ENCODE peak calls at places on chromosomes 2 and 18, in nine cellular contexts. B, M, Z, N, F, Y, I, C and J are unnamed samples.

GRCh38 chr2:216651370-216651881 is 18.2 kb downstream of the IGFBP2 start:
- DNase-seq in Z (no peak), F (no peak), N (no peak), M (no peak), I (no peak), C (peak), Y (peak), B (peak), J (peak)

GRCh38 chr2:236395067-236395466 is 130.9 kb upstream of the ASB18 start:
- DNase-seq in C (no peak), B (no peak), Y (no peak), N (peak), M (no peak), Z (no peak), F (no peak), I (no peak), J (no peak)

GRCh38 chr2:240213226-240213475 is 72.7 kb upstream of the OTOS start:
- DNase-seq in N (no peak), I (no peak), Z (no peak), M (no peak), B (no peak), F (no peak), Y (no peak), C (no peak), J (no peak)

GRCh38 chr2:63763336-63764056 is 78.2 kb upstream of the UGP2 start:
- DNase-seq in F (no peak), C (peak), Z (no peak), N (no peak), I (no peak), B (peak), Y (peak), M (no peak), J (peak)

GRCh38 chr18:40962784-40963183 is 992.2 kb upstream of the PIK3C3 start:
- DNase-seq in C (peak), N (no peak), B (peak), M (no peak), Z (no peak), I (no peak), Y (peak), F (no peak), J (no peak)

GRCh38 chr2:17557596-17557995 is 17.1 kb downstream of the VSNL1 start:
- DNase-seq in F (no peak), I (peak), Y (no peak), Z (no peak), C (no peak), B (no peak), M (no peak), N (no peak), J (no peak)

GRCh38 chr2:179991344-179991743 is 15.8 kb downstream of the CWC22 start:
- DNase-seq in M (no peak), Z (no peak), N (no peak), B (peak), F (no peak), I (no peak), Y (no peak), C (no peak), J (no peak)

GRCh38 chr2:75722687-75723086 is 12.0 kb upstream of the GCFC2 start:
- DNase-seq in F (no peak), Z (no peak), B (no peak), C (no peak), N (no peak), Y (no peak), M (no peak), I (no peak), J (no peak)

GRCh38 chr2:178943745-178944144 is 106.2 kb downstream of the CCDC141 start:
- DNase-seq in M (no peak), B (no peak), I (no peak), Y (no peak), N (no peak), F (no peak), Z (no peak), C (no peak), J (no peak)

GRCh38 chr18:58402247-58402646 is 226.6 kb downstream of the ALPK2 start:
- DNase-seq in I (no peak), N (peak), C (peak), Z (no peak), M (no peak), Y (no peak), B (peak), F (no peak), J (peak)

GRCh38 chr2:59726226-59726800 is 827.1 kb downstream of the BCL11A start:
- DNase-seq in B (no peak), I (no peak), Y (no peak), Z (no peak), N (no peak), F (no peak), C (no peak), M (no peak), J (no peak)

GRCh38 chr2:238869293-238870124 is 21.6 kb downstream of the TWIST2 start:
- DNase-seq in C (peak), Y (peak), F (no peak), N (peak), M (no peak), Z (no peak), I (no peak), B (no peak), J (peak)

GRCh38 chr2:237488901-237489860 is 2.1 kb downstream of the MLPH start:
- DNase-seq in B (no peak), N (no peak), Z (peak), M (no peak), F (peak), C (peak), I (peak), Y (peak), J (peak)

GRCh38 chr2:122805346-122805745 is 1049.9 kb downstream of the TSN start:
- DNase-seq in F (no peak), I (no peak), N (no peak), Z (no peak), M (no peak), B (no peak), Y (no peak), C (peak), J (no peak)

GRCh38 chr2:110157153-110157793 is 41.7 kb upstream of the MALL start:
- DNase-seq in N (no peak), M (no peak), Z (no peak), I (peak), B (peak), F (peak), Y (peak), C (peak), J (peak)

GRCh38 chr2:159009940-159010339 is 41.5 kb downstream of the TANC1 start:
- DNase-seq in Y (no peak), F (no peak), M (no peak), C (no peak), N (no peak), Z (no peak), I (no peak), B (peak), J (no peak)

GRCh38 chr18:64165906-64166305 is 17.0 kb upstream of the LINC00305 start:
- DNase-seq in B (peak), Y (no peak), N (no peak), C (no peak), F (peak), Z (no peak), I (no peak), M (no peak), J (no peak)

GRCh38 chr2:235957231-235957630 is 211.0 kb downstream of the GBX2 start:
- DNase-seq in N (no peak), Z (no peak), C (no peak), B (no peak), M (no peak), F (no peak), I (no peak), Y (no peak), J (no peak)

GRCh38 chr2:55880416-55881143 is 43.0 kb downstream of the EFEMP1 start:
- DNase-seq in B (peak), I (no peak), C (peak), N (no peak), M (no peak), F (no peak), Z (no peak), Y (no peak), J (no peak)

GRCh38 chr2:120939595-120940318 is 204.1 kb downstream of the GLI2 start:
- DNase-seq in F (peak), I (no peak), B (peak), C (peak), N (no peak), M (no peak), Y (peak), Z (no peak), J (peak)

GRCh38 chr2:30300456-30301221 is 69.3 kb downstream of the LBH start:
- DNase-seq in Z (no peak), F (no peak), C (peak), I (no peak), N (no peak), Y (peak), B (peak), M (no peak), J (peak)

GRCh38 chr2:206472094-206472493 is 28.8 kb downstream of the ADAM23 start:
- DNase-seq in C (no peak), Y (no peak), Z (no peak), I (no peak), F (no peak), N (no peak), M (no peak), B (no peak), J (no peak)

GRCh38 chr2:218892693-218893348 is 12.2 kb downstream of the WNT10A start:
- DNase-seq in Z (peak), B (peak), C (peak), Y (peak), F (no peak), M (peak), N (no peak), I (peak), J (peak)

GRCh38 chr2:123093199-123093598 is 931.9 kb upstream of the CNTNAP5 start:
- DNase-seq in Z (no peak), F (no peak), N (no peak), Y (no peak), B (no peak), C (no peak), I (no peak), M (no peak), J (no peak)

GRCh38 chr2:60551241-60552095 is 2.0 kb downstream of the BCL11A start:
- DNase-seq in C (peak), M (no peak), Z (peak), Y (no peak), I (peak), B (peak), N (peak), F (no peak), J (no peak)

GRCh38 chr18:8011906-8012305 is 444.8 kb downstream of the PTPRM start:
- DNase-seq in N (no peak), M (no peak), F (no peak), Z (no peak), Y (no peak), B (no peak), C (no peak), I (no peak), J (no peak)
- TF ChIP-seq CTCF in N (no peak), M (no peak), F (no peak), Z (no peak), Y (no peak), B (no peak), C (no peak), I (no peak), J (no peak)

GRCh38 chr2:130354135-130354420 is 1.8 kb upstream of the PTPN18 start:
- DNase-seq in B (no peak), N (no peak), Y (no peak), I (no peak), Z (no peak), M (no peak), C (no peak), F (no peak), J (no peak)

GRCh38 chr2:130351495-130352125 is 4.2 kb upstream of the PTPN18 start:
- DNase-seq in I (no peak), N (no peak), M (no peak), B (no peak), F (no peak), Z (no peak), Y (no peak), C (no peak), J (no peak)

GRCh38 chr2:130352229-130352628 is 3.6 kb upstream of the PTPN18 start:
- DNase-seq in C (no peak), N (no peak), Z (no peak), M (no peak), I (no peak), F (no peak), B (no peak), Y (no peak), J (no peak)

GRCh38 chr2:130355181-130355577 is 677 bp upstream of the PTPN18 start:
- DNase-seq in Z (no peak), M (no peak), C (peak), I (peak), N (no peak), B (no peak), F (no peak), Y (no peak), J (no peak)

DNA sequence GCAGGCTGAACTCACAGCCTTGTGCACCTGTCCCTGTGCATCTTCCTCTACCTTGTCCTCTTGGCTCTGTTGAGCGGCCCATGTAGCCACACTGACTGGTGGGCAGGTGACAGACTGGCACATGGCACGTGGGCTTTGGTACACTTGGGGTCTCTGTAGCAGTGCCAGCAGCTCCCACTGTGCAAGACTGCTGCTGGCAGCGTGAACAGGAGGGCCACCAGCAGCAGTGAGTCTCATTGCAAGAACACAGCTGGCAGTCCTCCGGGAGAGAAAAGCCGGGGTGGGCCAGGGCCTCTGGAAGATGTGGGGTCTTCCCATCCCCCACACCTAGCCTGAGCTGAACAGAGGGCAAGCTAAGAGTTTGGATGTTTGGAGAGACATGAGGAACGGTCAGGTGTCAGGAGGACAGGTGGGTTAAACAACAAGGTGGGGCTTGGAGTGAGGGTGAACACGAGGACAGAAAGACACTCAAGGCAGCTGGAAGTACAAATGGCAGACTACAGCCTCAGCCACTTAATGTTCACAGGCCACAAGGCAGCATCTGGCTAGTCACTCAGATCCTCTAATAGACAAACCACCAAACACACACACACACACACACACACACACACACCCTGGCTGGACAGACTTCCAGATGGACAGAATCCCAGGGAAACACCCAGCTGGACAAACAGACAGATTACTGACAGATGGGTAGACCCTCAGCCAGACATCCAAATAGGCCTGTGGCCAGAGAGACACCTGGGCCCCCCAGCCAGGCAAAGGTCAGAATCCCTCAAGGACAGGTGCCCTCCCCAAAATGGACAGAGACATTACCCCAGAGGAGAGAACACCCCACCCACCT is 2.3 kb upstream of the PTPN18 start:
- DNase-seq in C (no peak), M (no peak), B (no peak), Z (no peak), I (no peak), N (no peak), Y (no peak), F (no peak), J (no peak)
- H3K4me3 ChIP-seq in C (no peak), M (no peak), B (no peak), Z (no peak), I (no peak), N (no peak), Y (no peak), F (no peak), J (no peak)

GRCh38 chr2:100919316-100919715 is 82.8 kb upstream of the RPL31 start:
- DNase-seq in F (no peak), N (no peak), C (no peak), Y (no peak), B (no peak), I (no peak), Z (no peak), M (no peak), J (no peak)
- TF ChIP-seq CTCF in F (peak), N (peak), C (peak), Y (peak), B (peak), I (peak), Z (no peak), M (peak), J (peak)

GRCh38 chr2:208065476-208065875 is 40.1 kb upstream of the PLEKHM3 start:
- DNase-seq in Y (no peak), C (no peak), I (no peak), N (no peak), M (no peak), F (no peak), Z (no peak), B (no peak), J (no peak)

GRCh38 chr2:208062113-208062512 is 36.8 kb upstream of the PLEKHM3 start:
- DNase-seq in C (peak), F (no peak), Z (no peak), B (peak), I (no peak), M (no peak), N (no peak), Y (no peak), J (peak)

GRCh38 chr2:208069186-208069585 is 43.9 kb upstream of the PLEKHM3 start:
- DNase-seq in Y (peak), N (no peak), I (no peak), Z (no peak), B (no peak), M (no peak), F (no peak), C (peak), J (peak)

GRCh38 chr2:208064220-208064951 is 39.1 kb upstream of the PLEKHM3 start:
- DNase-seq in I (no peak), M (no peak), N (no peak), Y (peak), B (peak), F (peak), C (peak), Z (no peak), J (peak)
- H3K4me3 ChIP-seq in I (no peak), M (no peak), N (no peak), Y (no peak), B (no peak), F (no peak), C (no peak), Z (no peak), J (no peak)

GRCh38 chr18:23918395-23919032 is 96.0 kb upstream of the TTC39C start:
- DNase-seq in I (peak), N (peak), M (peak), Y (peak), Z (peak), F (no peak), B (peak), C (peak), J (peak)

GRCh38 chr18:23924813-23925212 is 89.7 kb upstream of the TTC39C start:
- DNase-seq in Z (no peak), B (peak), F (peak), N (no peak), I (no peak), C (peak), M (no peak), Y (peak), J (peak)

GRCh38 chr18:23920054-23920453 is 94.5 kb upstream of the TTC39C start:
- DNase-seq in M (no peak), B (peak), C (peak), N (no peak), F (no peak), I (no peak), Z (no peak), Y (no peak), J (no peak)

GRCh38 chr18:23922939-23923338 is 91.6 kb upstream of the TTC39C start:
- DNase-seq in M (no peak), Z (no peak), B (no peak), C (no peak), F (no peak), Y (no peak), I (no peak), N (no peak), J (no peak)

DNA sequence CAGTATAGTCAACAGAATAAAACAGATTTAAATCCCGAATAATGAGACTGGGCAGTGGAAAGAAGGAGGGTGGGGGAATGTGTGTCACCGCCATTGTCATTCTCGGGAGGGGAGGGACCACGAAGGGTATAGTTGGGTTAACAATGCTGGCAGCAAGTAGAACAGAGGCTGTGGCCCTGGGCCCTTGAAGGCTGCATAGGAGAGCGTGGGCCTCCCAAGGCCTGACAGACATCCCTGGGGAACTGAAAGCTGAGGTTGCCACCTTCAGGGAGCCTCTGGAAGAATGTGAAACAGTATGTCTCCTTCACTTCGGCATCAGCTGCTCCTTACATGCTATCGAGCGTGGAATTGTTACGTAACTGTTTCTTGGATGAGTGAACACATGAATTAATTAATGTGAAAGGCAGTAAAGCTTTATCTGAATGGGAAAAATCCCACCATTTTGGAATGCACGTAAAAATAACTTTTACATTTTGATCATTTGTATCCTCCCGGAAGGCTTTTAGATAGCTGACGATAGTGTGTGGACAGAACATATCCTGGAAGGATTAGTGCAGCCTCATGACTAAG is 92.8 kb upstream of the TTC39C start:
- DNase-seq in C (no peak), I (no peak), N (no peak), M (no peak), Y (no peak), Z (no peak), B (no peak), F (no peak), J (no peak)
- TF ChIP-seq CTCF in C (no peak), I (no peak), N (no peak), M (no peak), Y (no peak), Z (no peak), B (no peak), F (peak), J (no peak)

GRCh38 chr2:230829959-230830358 is 34.8 kb upstream of the ITM2C start:
- DNase-seq in B (no peak), Z (no peak), F (no peak), I (no peak), C (no peak), M (no peak), N (no peak), Y (no peak), J (no peak)

GRCh38 chr2:230828272-230828961 is 36.3 kb upstream of the ITM2C start:
- DNase-seq in I (peak), B (no peak), Y (no peak), C (no peak), F (no peak), M (no peak), N (no peak), Z (peak), J (no peak)

GRCh38 chr2:230829293-230829692 is 35.4 kb upstream of the ITM2C start:
- DNase-seq in Z (no peak), B (no peak), Y (no peak), C (no peak), F (no peak), I (no peak), N (no peak), M (no peak), J (no peak)

GRCh38 chr2:230825354-230825753 is 39.4 kb upstream of the ITM2C start:
- DNase-seq in F (no peak), Y (no peak), B (no peak), M (no peak), Z (no peak), I (no peak), C (no peak), N (no peak), J (no peak)

GRCh38 chr2:230827774-230828271 is 36.9 kb upstream of the ITM2C start:
- DNase-seq in C (no peak), Y (no peak), N (no peak), B (no peak), F (no peak), M (no peak), Z (no peak), I (no peak), J (no peak)
- H3K4me3 ChIP-seq in C (no peak), Y (no peak), N (peak), B (peak), F (peak), M (peak), Z (peak), I (peak), J (no peak)

GRCh38 chr2:168685619-168686453 is 116.6 kb upstream of the NOSTRIN start:
- DNase-seq in M (no peak), N (no peak), C (peak), F (no peak), Y (no peak), I (no peak), Z (no peak), B (peak), J (no peak)

GRCh38 chr2:168684921-168685618 is 117.4 kb upstream of the NOSTRIN start:
- DNase-seq in N (no peak), B (no peak), F (no peak), Y (no peak), C (no peak), Z (no peak), M (no peak), I (no peak), J (no peak)

GRCh38 chr2:168683996-168684395 is 118.4 kb upstream of the NOSTRIN start:
- DNase-seq in F (no peak), N (no peak), C (no peak), I (no peak), B (no peak), Y (no peak), M (no peak), Z (no peak), J (no peak)

GRCh38 chr2:168686485-168687191 is 115.8 kb upstream of the NOSTRIN start:
- DNase-seq in F (no peak), N (no peak), M (no peak), Z (no peak), Y (no peak), B (peak), C (peak), I (no peak), J (peak)

DNA sequence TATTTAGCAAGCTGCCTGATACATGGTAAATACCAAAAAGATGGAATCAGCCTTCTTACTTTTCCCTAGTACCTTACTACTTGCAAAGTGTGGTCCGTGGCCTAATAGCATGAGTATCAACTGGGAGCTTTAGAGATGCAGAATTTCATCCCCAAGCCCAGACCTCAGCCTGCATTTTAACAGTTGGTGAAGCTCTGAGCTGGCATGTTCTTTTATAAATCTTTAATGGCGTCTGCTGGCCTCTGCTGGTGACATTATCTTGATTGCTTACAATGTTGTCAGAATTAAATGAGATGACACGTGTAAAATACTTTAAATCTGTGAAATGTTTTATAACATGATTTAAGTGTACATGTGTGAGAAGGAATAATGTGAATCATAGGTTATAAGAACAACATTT is 115.1 kb upstream of the NOSTRIN start:
- DNase-seq in B (peak), C (peak), Y (no peak), I (no peak), Z (no peak), N (no peak), F (no peak), M (no peak), J (peak)
- TF ChIP-seq CTCF in B (peak), C (peak), Y (no peak), I (no peak), Z (no peak), N (peak), F (no peak), M (peak), J (no peak)